ENCODE peak calls at places on chromosome 2, in ten cellular contexts. N is caudate nucleus, X is G401, B is NCI-H2171, Q is OCI-LY7, O is stomach, P is Ammon's horn, I is NCI-H1417, E is lower lobe of right lung, K is midbrain. F is an unnamed sample.

GRCh38 chr2:39902103-39902502 is 123.0 kb upstream of the THUMPD2 start:
- DNase-seq in N (no peak), X (no peak), B (no peak), Q (no peak), O (no peak), P (no peak), I (no peak), E (no peak), K (no peak), F (no peak)

GRCh38 chr2:197931661-197932312 is 127.4 kb downstream of the PLCL1 start:
- DNase-seq in N (no peak), X (no peak), B (no peak), Q (no peak), O (no peak), P (no peak), I (no peak), E (no peak), K (no peak), F (no peak)

GRCh38 chr2:209556354-209556961 is 132.6 kb downstream of the MAP2 start:
- DNase-seq in N (no peak), X (peak; percentile 29), B (peak; percentile 48), Q (peak; percentile 1), O (no peak), P (peak; percentile 33), I (peak; percentile 26), E (no peak), K (no peak), F (no peak)

GRCh38 chr2:34731274-34731673 is 1132.2 kb upstream of the FAM98A start:
- DNase-seq in N (no peak), X (no peak), B (no peak), Q (no peak), O (no peak), P (no peak), I (no peak), E (no peak), K (no peak), F (no peak)

GRCh38 chr2:107669335-107669734 is 157.4 kb upstream of the RGPD4 start:
- DNase-seq in N (no peak), X (peak; percentile 6), B (peak; percentile 10), Q (no peak), O (no peak), P (peak; percentile 20), I (peak; percentile 12), E (no peak), K (no peak), F (no peak)

GRCh38 chr2:47008381-47009280 is 93.0 kb upstream of the MCFD2 start:
- DNase-seq in N (peak; percentile 35), X (peak; percentile 96), B (peak; percentile 87), Q (no peak), O (no peak), P (peak; percentile 70), I (peak; percentile 84), E (no peak), K (peak; percentile 79), F (no peak)

GRCh38 chr2:241702155-241702404 is 241 bp downstream of the ING5 start:
- DNase-seq in N (no peak), X (no peak), B (peak; percentile 41), Q (peak; percentile 77), O (no peak), P (no peak), I (peak; percentile 34), E (no peak), K (no peak), F (no peak)

GRCh38 chr2:30105556-30105955 is 41.3 kb upstream of the YPEL5 start:
- DNase-seq in N (no peak), X (no peak), B (no peak), Q (no peak), O (no peak), P (no peak), I (no peak), E (no peak), K (no peak), F (no peak)

GRCh38 chr2:7497223-7497622 is 580.0 kb downstream of the RNF144A start:
- DNase-seq in N (no peak), X (no peak), B (no peak), Q (no peak), O (no peak), P (no peak), I (no peak), E (no peak), K (no peak), F (no peak)

GRCh38 chr2:200406379-200406778 is 99.9 kb downstream of the SPATS2L start:
- DNase-seq in N (no peak), X (no peak), B (no peak), Q (no peak), O (no peak), P (no peak), I (no peak), E (no peak), K (no peak), F (no peak)

GRCh38 chr2:48414640-48414979 is 115.3 kb upstream of the STON1 start:
- DNase-seq in N (no peak), X (no peak), B (no peak), Q (no peak), O (no peak), P (peak; percentile 57), I (no peak), E (no peak), K (no peak), F (no peak)

GRCh38 chr2:200383380-200384110 is 77.1 kb downstream of the SPATS2L start:
- DNase-seq in N (no peak), X (no peak), B (no peak), Q (peak; percentile 36), O (no peak), P (no peak), I (peak; percentile 33), E (no peak), K (peak; percentile 54), F (peak; percentile 36)

GRCh38 chr2:42028571-42029148 is 19.2 kb upstream of the PKDCC start:
- DNase-seq in N (no peak), X (no peak), B (no peak), Q (no peak), O (no peak), P (no peak), I (no peak), E (no peak), K (no peak), F (no peak)

GRCh38 chr2:197502685-197503084 is 2.5 kb downstream of the HSPE1 start:
- DNase-seq in N (no peak), X (no peak), B (no peak), Q (no peak), O (no peak), P (no peak), I (no peak), E (no peak), K (no peak), F (no peak)

GRCh38 chr2:101831351-101831865 is 133.9 kb downstream of the MAP4K4 start:
- DNase-seq in N (no peak), X (peak; percentile 94), B (peak; percentile 39), Q (peak; percentile 77), O (peak; percentile 78), P (peak; percentile 88), I (peak; percentile 33), E (peak; percentile 56), K (peak; percentile 85), F (peak; percentile 50)

GRCh38 chr2:33267745-33268144 is 208.7 kb upstream of the RASGRP3 start:
- DNase-seq in N (no peak), X (no peak), B (no peak), Q (no peak), O (no peak), P (no peak), I (no peak), E (no peak), K (no peak), F (no peak)

GRCh38 chr2:43178602-43179542 is 47.5 kb downstream of the ZFP36L2 start:
- DNase-seq in N (no peak), X (no peak), B (peak; percentile 51), Q (no peak), O (peak; percentile 81), P (no peak), I (peak; percentile 70), E (peak; percentile 81), K (no peak), F (no peak)

GRCh38 chr2:48328972-48329723 is 200.8 kb upstream of the STON1 start:
- DNase-seq in N (no peak), X (no peak), B (no peak), Q (no peak), O (no peak), P (peak; percentile 75), I (peak; percentile 68), E (no peak), K (peak; percentile 77), F (no peak)

GRCh38 chr2:105320651-105321215 is 8.8 kb downstream of the TGFBRAP1 start:
- DNase-seq in N (no peak), X (no peak), B (no peak), Q (no peak), O (no peak), P (no peak), I (no peak), E (no peak), K (no peak), F (no peak)

GRCh38 chr2:37615808-37616673 is 55.4 kb downstream of the CDC42EP3 start:
- DNase-seq in N (no peak), X (no peak), B (no peak), Q (peak; percentile 26), O (peak; percentile 45), P (peak; percentile 48), I (no peak), E (peak; percentile 77), K (no peak), F (peak; percentile 76)

GRCh38 chr2:19187323-19188020 is 171.0 kb downstream of the OSR1 start:
- DNase-seq in N (no peak), X (no peak), B (no peak), Q (no peak), O (no peak), P (no peak), I (no peak), E (no peak), K (no peak), F (no peak)